ENCODE peak calls at places on chromosomes 13 and 19, in ten cellular contexts. One of them, this sample, is unnamed.

GRCh38 chr19:7737215-7737614 is 5.3 kb upstream of the CLEC4G start:
- DNase-seq in NCI-H1048: no peak
- DNase-seq in Caco-2: no peak
- DNase-seq in memory B cell: no peak
- DNase-seq in uterus: no peak
- DNase-seq in activated CD4-positive, CD25-positive, alpha-beta regulatory T cell treated with anti-CD3 and anti-CD28 coated beads, Interleukin-2, amount 50 U/mL, for 72 hours: no peak
- DNase-seq in mucosa of gallbladder: no peak
- DNase-seq in amygdala: no peak
- DNase-seq in osteocyte: no peak
- DNase-seq in substantia nigra: no peak
- DNase-seq in this sample: no peak

GRCh38 chr13:79187917-79188699 is 217.9 kb downstream of the RBM26 start:
- DNase-seq in NCI-H1048: no peak
- DNase-seq in Caco-2: no peak
- DNase-seq in amygdala: no peak
- DNase-seq in mucosa of gallbladder: no peak
- DNase-seq in memory B cell: no peak
- DNase-seq in substantia nigra: no peak
- DNase-seq in uterus: no peak
- DNase-seq in activated CD4-positive, CD25-positive, alpha-beta regulatory T cell treated with anti-CD3 and anti-CD28 coated beads, Interleukin-2, amount 50 U/mL, for 72 hours: no peak
- DNase-seq in osteocyte: no peak
- DNase-seq in this sample: no peak

GRCh38 chr13:30341815-30342570 is 34.6 kb upstream of the KATNAL1 start:
- DNase-seq in amygdala: peak; percentile 25
- DNase-seq in activated CD4-positive, CD25-positive, alpha-beta regulatory T cell treated with anti-CD3 and anti-CD28 coated beads, Interleukin-2, amount 50 U/mL, for 72 hours: no peak
- DNase-seq in memory B cell: no peak
- DNase-seq in uterus: peak; percentile 86
- DNase-seq in mucosa of gallbladder: peak; percentile 89
- DNase-seq in substantia nigra: no peak
- DNase-seq in Caco-2: no peak
- DNase-seq in NCI-H1048: no peak
- DNase-seq in osteocyte: peak; percentile 86
- DNase-seq in this sample: no peak

GRCh38 chr13:85497652-85498051 is 301.6 kb downstream of the SLITRK6 start:
- DNase-seq in NCI-H1048: no peak
- DNase-seq in activated CD4-positive, CD25-positive, alpha-beta regulatory T cell treated with anti-CD3 and anti-CD28 coated beads, Interleukin-2, amount 50 U/mL, for 72 hours: no peak
- DNase-seq in uterus: no peak
- DNase-seq in osteocyte: no peak
- DNase-seq in memory B cell: no peak
- DNase-seq in mucosa of gallbladder: no peak
- DNase-seq in substantia nigra: no peak
- DNase-seq in Caco-2: no peak
- DNase-seq in amygdala: no peak
- DNase-seq in this sample: no peak

GRCh38 chr13:23378009-23378632 is 55.4 kb downstream of the SACS start:
- DNase-seq in NCI-H1048: no peak
- DNase-seq in amygdala: no peak
- DNase-seq in mucosa of gallbladder: no peak
- DNase-seq in memory B cell: peak; percentile 29
- DNase-seq in uterus: peak; percentile 64
- DNase-seq in Caco-2: no peak
- DNase-seq in activated CD4-positive, CD25-positive, alpha-beta regulatory T cell treated with anti-CD3 and anti-CD28 coated beads, Interleukin-2, amount 50 U/mL, for 72 hours: no peak
- DNase-seq in osteocyte: no peak
- DNase-seq in substantia nigra: no peak
- DNase-seq in this sample: peak; percentile 67

GRCh38 chr19:13712767-13713201 is 51.5 kb upstream of the MRI1 start:
- DNase-seq in substantia nigra: no peak
- DNase-seq in NCI-H1048: no peak
- DNase-seq in activated CD4-positive, CD25-positive, alpha-beta regulatory T cell treated with anti-CD3 and anti-CD28 coated beads, Interleukin-2, amount 50 U/mL, for 72 hours: no peak
- DNase-seq in Caco-2: no peak
- DNase-seq in osteocyte: no peak
- DNase-seq in memory B cell: no peak
- DNase-seq in uterus: no peak
- DNase-seq in amygdala: peak; percentile 8
- DNase-seq in mucosa of gallbladder: no peak
- DNase-seq in this sample: no peak

GRCh38 chr13:73230714-73231113 is 171.9 kb downstream of the KLF5 start:
- DNase-seq in memory B cell: no peak
- DNase-seq in mucosa of gallbladder: no peak
- DNase-seq in NCI-H1048: no peak
- DNase-seq in Caco-2: no peak
- DNase-seq in amygdala: no peak
- DNase-seq in substantia nigra: no peak
- DNase-seq in activated CD4-positive, CD25-positive, alpha-beta regulatory T cell treated with anti-CD3 and anti-CD28 coated beads, Interleukin-2, amount 50 U/mL, for 72 hours: no peak
- DNase-seq in uterus: no peak
- DNase-seq in osteocyte: no peak
- DNase-seq in this sample: no peak

GRCh38 chr13:59483441-59484116 is 680.1 kb downstream of the DIAPH3 start:
- DNase-seq in mucosa of gallbladder: no peak
- DNase-seq in uterus: no peak
- DNase-seq in osteocyte: no peak
- DNase-seq in substantia nigra: no peak
- DNase-seq in memory B cell: no peak
- DNase-seq in Caco-2: no peak
- DNase-seq in amygdala: no peak
- DNase-seq in activated CD4-positive, CD25-positive, alpha-beta regulatory T cell treated with anti-CD3 and anti-CD28 coated beads, Interleukin-2, amount 50 U/mL, for 72 hours: no peak
- DNase-seq in NCI-H1048: no peak
- DNase-seq in this sample: no peak

GRCh38 chr19:41456342-41456918 is 13.5 kb downstream of the ERICH4 start:
- DNase-seq in mucosa of gallbladder: no peak
- DNase-seq in osteocyte: no peak
- DNase-seq in uterus: peak; percentile 44
- DNase-seq in substantia nigra: no peak
- DNase-seq in NCI-H1048: no peak
- DNase-seq in Caco-2: no peak
- DNase-seq in memory B cell: no peak
- DNase-seq in amygdala: no peak
- DNase-seq in activated CD4-positive, CD25-positive, alpha-beta regulatory T cell treated with anti-CD3 and anti-CD28 coated beads, Interleukin-2, amount 50 U/mL, for 72 hours: no peak
- DNase-seq in this sample: no peak